ENCODE peak calls at places on chromosomes 5 and 9, in nine cellular contexts. V is HCT116, J is IMR-90, C is stomach, F is uterus, W is A549, I is testis, T is breast epithelium, K is tibial nerve. Z is an unnamed sample.

GRCh38 chr5:76402251-76402879 is 720 bp upstream of the IQGAP2 start:
- DNase-seq in I (peak; percentile 34), K (no peak), T (peak; percentile 34), F (no peak), J (no peak), V (no peak), C (peak; percentile 64), W (peak; percentile 46), Z (peak; percentile 94)

GRCh38 chr5:160040471-160040835 is 31.5 kb downstream of the TTC1 start:
- DNase-seq in W (no peak), K (no peak), F (no peak), T (no peak), I (no peak), J (no peak), V (no peak), C (no peak), Z (no peak)

GRCh38 chr5:82147860-82148573 is 130.1 kb downstream of the RPS23 start:
- DNase-seq in I (no peak), J (peak; percentile 89), F (peak; percentile 40), V (no peak), T (no peak), K (no peak), C (no peak), W (no peak), Z (no peak)

GRCh38 chr5:123856736-123857135 is 344.8 kb downstream of the CSNK1G3 start:
- DNase-seq in W (no peak), C (no peak), F (no peak), I (no peak), J (no peak), T (no peak), K (no peak), V (no peak), Z (no peak)

GRCh38 chr5:131635755-131636479 is 888 bp upstream of the RAPGEF6 start:
- DNase-seq in C (no peak), K (no peak), V (no peak), F (no peak), T (no peak), J (no peak), W (peak; percentile 17), I (no peak), Z (peak; percentile 73)

GRCh38 chr5:131104169-131104775 is 60.8 kb downstream of the HINT1 start:
- DNase-seq in W (no peak), V (no peak), T (no peak), I (no peak), K (no peak), C (no peak), J (no peak), F (no peak), Z (no peak)

GRCh38 chr5:34474573-34475021 is 181.5 kb upstream of the RAI14 start:
- DNase-seq in F (peak; percentile 42), V (peak; percentile 38), W (peak; percentile 57), C (no peak), T (no peak), J (peak; percentile 77), I (peak; percentile 43), K (no peak), Z (peak; percentile 62)

GRCh38 chr5:6547498-6547897 is 85.3 kb downstream of the NSUN2 start:
- DNase-seq in W (no peak), K (no peak), T (no peak), C (no peak), V (no peak), F (no peak), I (no peak), J (no peak), Z (no peak)

GRCh38 chr5:133948721-133949120 is 19.7 kb downstream of the C5orf15 start:
- DNase-seq in F (no peak), T (no peak), J (no peak), K (no peak), C (no peak), I (no peak), W (no peak), V (no peak), Z (no peak)

GRCh38 chr9:28456886-28457285 is 883.6 kb upstream of the C9orf72 start:
- DNase-seq in I (no peak), T (no peak), V (no peak), W (no peak), C (no peak), K (no peak), J (no peak), F (no peak), Z (no peak)

GRCh38 chr9:34675874-34676273 is 13.4 kb upstream of the CCL27 start:
- DNase-seq in I (no peak), J (no peak), T (no peak), K (no peak), W (no peak), V (no peak), F (no peak), C (no peak), Z (no peak)

GRCh38 chr9:1120500-1120899 is 70.3 kb downstream of the DMRT2 start:
- DNase-seq in C (no peak), V (no peak), I (no peak), T (no peak), W (no peak), J (no peak), F (no peak), K (no peak), Z (no peak)

GRCh38 chr9:133440884-133441283 is 18.7 kb downstream of the ADAMTS13 start:
- DNase-seq in C (no peak), W (no peak), J (no peak), I (no peak), K (no peak), V (no peak), F (no peak), T (no peak), Z (no peak)

GRCh38 chr9:87309236-87309635 is 188.4 kb upstream of the DAPK1 start:
- DNase-seq in T (no peak), K (no peak), J (peak; percentile 32), V (no peak), C (no peak), W (no peak), I (no peak), F (no peak), Z (no peak)

GRCh38 chr5:74320526-74320925 is 320.0 kb downstream of the ENC1 start:
- DNase-seq in W (no peak), C (no peak), F (no peak), T (no peak), J (no peak), K (no peak), V (no peak), I (no peak), Z (no peak)

GRCh38 chr5:143033535-143034260 is 263.5 kb downstream of the ARHGAP26 start:
- DNase-seq in F (no peak), V (peak; percentile 80), K (no peak), W (peak; percentile 21), C (no peak), T (no peak), J (peak; percentile 95), I (no peak), Z (no peak)

GRCh38 chr5:149605998-149606721 is 24.9 kb downstream of the ARHGEF37 start:
- DNase-seq in K (no peak), C (peak; percentile 49), W (peak; percentile 95), T (no peak), I (no peak), F (no peak), J (peak; percentile 82), V (peak; percentile 90), Z (peak; percentile 97)

GRCh38 chr5:178626484-178627258 is at the start of gene CLK4:
- DNase-seq in J (peak; percentile 93), V (peak; percentile 88), I (peak; percentile 97), W (peak; percentile 88), K (peak; percentile 92), T (peak; percentile 94), C (peak; percentile 98), F (peak; percentile 94), Z (peak; percentile 97)
- TF ChIP-seq POLR2A in J (peak; percentile 73), V (peak; percentile 77), I (peak; percentile 46), W (peak; percentile 88), K (peak; percentile 66), T (peak; percentile 56), C (no peak), F (peak; percentile 80), Z (peak; percentile 82)

GRCh38 chr9:128565578-128565977 is 13.2 kb downstream of the SPTAN1 start:
- DNase-seq in V (no peak), F (no peak), K (no peak), J (no peak), T (no peak), W (no peak), C (no peak), I (no peak), Z (no peak)
- TF ChIP-seq POLR2A in V (no peak), F (no peak), K (no peak), J (no peak), T (no peak), W (no peak), C (no peak), I (no peak), Z (no peak)

GRCh38 chr5:102283111-102283797 is 12.8 kb downstream of the SLCO4C1 start:
- DNase-seq in I (no peak), J (no peak), K (no peak), V (no peak), C (no peak), T (no peak), W (no peak), F (no peak), Z (no peak)
- TF ChIP-seq POLR2A in I (no peak), J (no peak), K (no peak), V (no peak), C (no peak), T (no peak), W (no peak), F (no peak), Z (no peak)

GRCh38 chr5:169754737-169755136 is 117.7 kb downstream of the DOCK2 start:
- DNase-seq in T (no peak), F (no peak), V (no peak), K (no peak), I (no peak), C (no peak), W (no peak), J (no peak), Z (no peak)
- TF ChIP-seq POLR2A in T (no peak), F (no peak), V (no peak), K (no peak), I (no peak), C (no peak), W (no peak), J (no peak), Z (no peak)

DNA sequence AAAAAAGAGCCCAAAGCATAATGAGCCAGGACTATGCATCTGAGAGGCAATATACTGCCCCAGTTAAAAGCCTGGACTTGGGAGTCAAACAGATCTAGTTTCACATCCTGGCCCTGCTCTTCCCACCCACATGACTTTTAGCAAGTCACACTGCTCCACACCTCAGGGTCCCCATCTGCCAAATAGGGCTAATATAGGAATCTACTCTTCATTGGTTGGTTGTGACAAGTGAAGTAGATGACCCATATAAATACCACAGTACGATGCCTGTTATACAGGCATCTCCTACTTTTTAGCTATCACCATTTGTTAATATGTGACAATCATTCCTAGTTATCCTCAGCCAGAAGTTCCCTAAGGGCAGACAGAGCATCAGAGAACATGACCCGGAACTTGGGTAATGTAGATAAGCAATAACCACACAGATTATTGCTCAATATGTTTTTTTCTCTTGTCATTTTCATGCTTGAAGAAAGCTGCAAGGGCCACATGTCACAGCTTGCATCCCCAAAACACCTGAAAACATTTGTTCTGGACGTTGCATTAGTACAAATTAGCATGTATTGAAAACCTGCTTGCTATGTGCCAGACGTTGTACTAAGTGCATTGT is 20.4 kb downstream of the ADAM19 start:
- DNase-seq in T (no peak), J (no peak), W (no peak), C (no peak), F (no peak), V (no peak), K (no peak), I (no peak), Z (no peak)
- TF ChIP-seq POLR2A in T (no peak), J (no peak), W (no peak), C (no peak), F (no peak), V (no peak), K (no peak), I (no peak), Z (no peak)